ENCODE peak calls at places on chromosome 18, in ten cellular contexts. H is T-helper 22 cell, C is ovary, T is naive B cell, V is HFF-Myc, A is amniotic stem cell, W is GM20000, G is mucosa of gallbladder, M is fibroblast of the aortic adventitia, D is heart left ventricle. X is an unnamed sample.

GRCh38 chr18:41378628-41379027 is 576.4 kb upstream of the PIK3C3 start:
- DNase-seq in H (no peak), W (no peak), C (no peak), M (peak), V (no peak), A (peak), G (no peak), T (no peak), D (no peak), X (peak)

GRCh38 chr18:56124186-56124585 is 514.2 kb downstream of the TXNL1 start:
- DNase-seq in V (no peak), D (no peak), M (peak), A (peak), G (no peak), H (no peak), T (no peak), W (no peak), C (no peak), X (no peak)

GRCh38 chr18:10454800-10455550 is 540 bp downstream of the APCDD1 start:
- DNase-seq in A (no peak), C (peak), W (peak), V (no peak), D (peak), G (no peak), T (no peak), H (no peak), M (peak), X (no peak)

GRCh38 chr18:61854578-61854977 is 38.2 kb downstream of the RNF152 start:
- DNase-seq in H (no peak), T (no peak), D (no peak), W (no peak), C (no peak), V (no peak), M (peak), G (peak), A (no peak), X (no peak)

GRCh38 chr18:316391-316790 is 48.5 kb upstream of the THOC1 start:
- DNase-seq in T (no peak), C (no peak), V (no peak), A (no peak), D (no peak), H (no peak), W (no peak), G (no peak), M (peak), X (no peak)

GRCh38 chr18:41121116-41121826 is 833.8 kb upstream of the PIK3C3 start:
- DNase-seq in G (no peak), H (no peak), M (peak), A (peak), W (no peak), T (no peak), C (no peak), D (no peak), V (no peak), X (no peak)

GRCh38 chr18:12008181-12008767 is 27.0 kb downstream of the IMPA2 start:
- DNase-seq in D (no peak), M (no peak), A (no peak), C (no peak), H (no peak), G (peak), V (no peak), W (no peak), T (no peak), X (no peak)

GRCh38 chr18:76558881-76559667 is 64.0 kb upstream of the ZNF516 start:
- DNase-seq in T (no peak), W (no peak), D (no peak), H (no peak), M (no peak), C (no peak), G (peak), A (no peak), V (no peak), X (no peak)

GRCh38 chr18:21484851-21485636 is 115.5 kb downstream of the ESCO1 start:
- DNase-seq in H (no peak), W (no peak), T (no peak), D (no peak), C (no peak), G (no peak), M (peak), V (no peak), A (no peak), X (no peak)

GRCh38 chr18:53944721-53945120 is 279.7 kb downstream of the MBD2 start:
- DNase-seq in D (no peak), A (no peak), G (no peak), V (no peak), M (no peak), H (no peak), T (no peak), W (no peak), C (no peak), X (no peak)

GRCh38 chr18:68454511-68455228 is 260.2 kb downstream of the TMX3 start:
- DNase-seq in V (no peak), A (peak), W (no peak), D (peak), M (peak), T (no peak), H (no peak), C (no peak), G (no peak), X (no peak)

X was measured in SK-MEL-5.